ENCODE peak calls at places on chromosomes 3 and 15, in ten cellular contexts. J, A, X, O, L, T, F, P, M and N are unnamed samples.

GRCh38 chr15:98805434-98806274 is 157.3 kb downstream of the IGF1R start:
- DNase-seq in F (no peak), M (no peak), A (peak; percentile 52), J (no peak), P (no peak), X (no peak), T (no peak), L (no peak), O (no peak), N (no peak)

GRCh38 chr15:100229181-100230163 is 112.3 kb downstream of the ADAMTS17 start:
- DNase-seq in O (no peak), A (no peak), M (no peak), F (no peak), J (peak; percentile 10), L (peak; percentile 10), P (peak; percentile 75), X (no peak), T (no peak), N (no peak)

GRCh38 chr3:156050918-156051317 is 69.5 kb upstream of the KCNAB1 start:
- DNase-seq in X (no peak), O (no peak), A (no peak), J (no peak), T (no peak), L (no peak), P (no peak), F (no peak), M (no peak), N (no peak)

GRCh38 chr3:181533811-181534210 is 177.9 kb upstream of the SOX2 start:
- DNase-seq in P (no peak), T (no peak), J (no peak), M (no peak), F (no peak), L (no peak), A (no peak), O (no peak), X (no peak), N (no peak)

GRCh38 chr15:76986743-76987142 is 8.2 kb upstream of the PSTPIP1 start:
- DNase-seq in L (no peak), P (no peak), F (no peak), A (no peak), T (no peak), J (no peak), O (no peak), X (no peak), M (no peak), N (no peak)

GRCh38 chr3:8490079-8490552 is 11.5 kb upstream of the LMCD1 start:
- DNase-seq in T (no peak), O (peak; percentile 38), X (no peak), J (no peak), L (no peak), M (no peak), P (no peak), F (no peak), A (peak; percentile 39), N (peak; percentile 94)

GRCh38 chr3:170584585-170585007 is 1.3 kb downstream of the SLC7A14 start:
- DNase-seq in L (peak; percentile 4), O (peak; percentile 20), A (peak; percentile 72), F (peak; percentile 62), P (peak; percentile 18), J (peak; percentile 6), X (peak; percentile 74), M (peak; percentile 85), T (peak; percentile 88), N (peak; percentile 73)

GRCh38 chr3:52844290-52844985 is 9.6 kb upstream of the MUSTN1 start:
- DNase-seq in M (no peak), P (no peak), A (no peak), T (peak; percentile 56), L (no peak), J (no peak), X (no peak), F (peak; percentile 90), O (no peak), N (no peak)

GRCh38 chr3:45948409-45948808 is 5.1 kb downstream of the CXCR6 start:
- DNase-seq in A (no peak), O (no peak), M (no peak), P (no peak), J (no peak), X (no peak), L (no peak), F (no peak), T (no peak), N (no peak)

DNA sequence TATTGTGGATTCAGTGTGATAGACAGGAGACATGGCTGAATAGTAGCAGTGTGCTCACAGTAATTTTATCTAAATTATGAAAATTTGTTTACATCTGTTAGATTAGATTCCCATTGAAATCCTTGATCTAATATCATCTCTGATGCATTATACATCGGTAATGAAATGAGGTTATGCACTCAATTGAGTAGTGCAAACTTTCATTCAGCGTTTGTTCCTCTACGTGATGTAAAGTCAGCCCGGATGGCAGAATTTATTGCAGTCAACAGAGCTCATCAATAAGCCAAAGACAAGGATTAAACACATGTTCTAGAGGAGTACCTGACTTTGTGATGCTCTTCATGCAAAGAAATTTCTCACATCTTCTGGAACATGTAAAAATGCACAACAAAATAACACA is 549.2 kb downstream of the GOLGA6L6 start:
- DNase-seq in X (no peak), J (no peak), M (no peak), F (no peak), A (no peak), O (no peak), L (no peak), P (no peak), T (no peak), N (no peak)
- H3K9me3 ChIP-seq in X (no peaks in the 10 kb centered on the region), J (no peaks in the 10 kb centered on the region), M (no peaks in the 10 kb centered on the region), F (no peaks in the 10 kb centered on the region), A (peaks cover 22% of the 10 kb centered on the region), O (no peaks in the 10 kb centered on the region), L (no peaks in the 10 kb centered on the region), P (no peaks in the 10 kb centered on the region), T (no peaks in the 10 kb centered on the region), N (no peaks in the 10 kb centered on the region)

GRCh38 chr15:25236143-25236860 is 202.5 kb downstream of the UBE3A start:
- DNase-seq in J (no peak), M (no peak), T (peak; percentile 16), A (no peak), L (no peak), F (no peak), O (no peak), X (no peak), P (no peak), N (no peak)
- H3K9me3 ChIP-seq in J (no peaks in the 10 kb centered on the region), M (no peaks in the 10 kb centered on the region), T (peaks cover 4% of the 10 kb centered on the region), A (peaks cover 40% of the 10 kb centered on the region), L (no peaks in the 10 kb centered on the region), F (no peaks in the 10 kb centered on the region), O (no peaks in the 10 kb centered on the region), X (no peaks in the 10 kb centered on the region), P (no peaks in the 10 kb centered on the region), N (no peaks in the 10 kb centered on the region)

GRCh38 chr15:79916424-79916823 is 19.6 kb upstream of the MTHFS start:
- DNase-seq in L (no peak), P (no peak), X (no peak), T (no peak), J (no peak), M (no peak), F (no peak), A (no peak), O (no peak), N (no peak)

GRCh38 chr15:79919749-79920511 is 23.1 kb upstream of the MTHFS start:
- DNase-seq in L (no peak), P (no peak), A (no peak), J (no peak), X (no peak), F (no peak), T (no peak), O (no peak), M (no peak), N (no peak)

GRCh38 chr15:79914728-79915127 is 17.9 kb upstream of the MTHFS start:
- DNase-seq in T (no peak), M (no peak), P (no peak), L (no peak), O (no peak), J (no peak), A (no peak), F (no peak), X (no peak), N (no peak)

GRCh38 chr15:79919090-79919748 is 22.4 kb upstream of the MTHFS start:
- DNase-seq in L (no peak), A (no peak), J (no peak), X (no peak), F (no peak), O (no peak), T (peak; percentile 63), M (no peak), P (no peak), N (no peak)

DNA sequence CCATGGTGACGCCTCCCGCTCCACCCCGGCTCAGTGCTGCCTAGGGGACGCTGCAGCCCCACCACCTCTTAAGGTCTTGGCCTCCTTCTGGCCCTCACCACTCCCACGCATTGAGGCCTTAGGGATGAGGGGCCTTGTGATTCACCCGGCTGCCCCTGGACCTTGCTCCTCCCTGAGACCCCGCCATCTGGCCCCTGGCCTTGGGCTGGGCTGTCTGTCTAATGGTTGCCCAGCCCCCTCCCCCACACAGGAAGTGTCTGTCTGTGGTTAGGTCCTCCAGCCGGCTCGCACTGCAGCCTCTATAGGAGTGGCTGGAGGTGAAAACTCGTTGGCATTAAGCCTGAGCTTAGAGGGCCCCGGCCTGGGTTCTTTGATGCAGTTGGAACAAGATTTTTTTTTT is 21.5 kb upstream of the MTHFS start:
- DNase-seq in M (no peak), O (no peak), J (no peak), T (no peak), P (no peak), L (no peak), F (no peak), A (no peak), X (no peak), N (no peak)
- H3K9me3 ChIP-seq in M (peaks cover 13% of the 10 kb centered on the region), O (peaks cover 83% of the 10 kb centered on the region), J (peaks cover 87% of the 10 kb centered on the region), T (peaks cover 52% of the 10 kb centered on the region), P (peaks cover 4% of the 10 kb centered on the region), L (peaks cover 41% of the 10 kb centered on the region), F (peaks cover 12% of the 10 kb centered on the region), A (peaks cover 61% of the 10 kb centered on the region), X (peaks cover 3% of the 10 kb centered on the region), N (peaks cover 22% of the 10 kb centered on the region)

GRCh38 chr3:114698355-114699105 is 404.7 kb downstream of the TIGIT start:
- DNase-seq in L (no peak), T (no peak), F (no peak), A (no peak), J (no peak), X (no peak), P (no peak), O (no peak), M (no peak), N (no peak)

GRCh38 chr3:114694251-114694650 is 400.4 kb downstream of the TIGIT start:
- DNase-seq in F (no peak), J (no peak), X (no peak), M (no peak), O (no peak), L (no peak), P (no peak), A (no peak), T (no peak), N (no peak)

GRCh38 chr3:114700637-114701234 is 406.9 kb downstream of the TIGIT start:
- DNase-seq in X (no peak), L (no peak), F (no peak), O (no peak), M (no peak), P (no peak), T (no peak), A (no peak), J (no peak), N (no peak)

DNA sequence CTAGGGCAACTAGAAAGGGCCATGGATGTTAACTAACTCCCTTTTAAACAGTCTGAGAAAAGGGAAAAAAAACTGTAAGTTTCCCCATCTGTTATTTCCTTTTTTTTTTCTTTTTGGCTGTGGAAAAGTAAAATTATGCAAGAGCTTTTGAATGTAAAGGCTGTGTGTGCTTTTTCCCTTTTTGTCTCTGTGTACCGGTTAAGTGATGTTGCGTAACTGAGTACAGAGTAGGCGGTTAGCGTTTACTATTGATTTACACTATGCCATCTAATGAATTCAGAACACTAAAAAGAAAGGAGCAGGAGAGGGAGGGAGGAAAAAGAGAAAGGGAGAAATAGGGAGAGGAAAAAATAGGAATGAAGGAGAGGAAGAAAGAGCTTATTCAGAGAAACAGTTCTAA is 403.6 kb downstream of the TIGIT start:
- DNase-seq in O (no peak), J (no peak), A (peak; percentile 19), L (no peak), F (no peak), P (no peak), T (no peak), X (no peak), M (no peak), N (no peak)
- H3K9me3 ChIP-seq in O (no peaks in the 10 kb centered on the region), J (no peaks in the 10 kb centered on the region), A (no peaks in the 10 kb centered on the region), L (no peaks in the 10 kb centered on the region), F (no peaks in the 10 kb centered on the region), P (no peaks in the 10 kb centered on the region), T (no peaks in the 10 kb centered on the region), X (no peaks in the 10 kb centered on the region), M (no peaks in the 10 kb centered on the region), N (no peaks in the 10 kb centered on the region)